ENCODE peak calls at places on chromosomes 4 and X, in four cellular contexts. One of them, this sample, is unnamed.

GRCh38 chr4:139986621-139987510 is 167.1 kb downstream of the MAML3 start:
- DNase-seq in suprapubic skin: no peak
- DNase-seq in Karpas-422: no peak
- DNase-seq in heart left ventricle: peak
- DNase-seq in this sample: no peak

GRCh38 chr4:7027913-7028312 is 15.3 kb upstream of the TADA2B start:
- DNase-seq in suprapubic skin: no peak
- DNase-seq in heart left ventricle: no peak
- DNase-seq in Karpas-422: no peak
- DNase-seq in this sample: no peak

GRCh38 chr4:11412211-11412610 is 16.5 kb downstream of the HS3ST1 start:
- DNase-seq in Karpas-422: no peak
- DNase-seq in suprapubic skin: no peak
- DNase-seq in heart left ventricle: no peak
- DNase-seq in this sample: no peak

GRCh38 chr4:121096629-121097028 is 24.3 kb upstream of the NDNF start:
- DNase-seq in Karpas-422: peak
- DNase-seq in suprapubic skin: no peak
- DNase-seq in heart left ventricle: no peak
- DNase-seq in this sample: peak

GRCh38 chr4:169716677-169717076 is 41.1 kb downstream of the HPF1 start:
- DNase-seq in Karpas-422: no peak
- DNase-seq in suprapubic skin: no peak
- DNase-seq in heart left ventricle: no peak
- DNase-seq in this sample: no peak

GRCh38 chr4:97038146-97038516 is 1105.1 kb downstream of the STPG2 start:
- DNase-seq in Karpas-422: no peak
- DNase-seq in heart left ventricle: no peak
- DNase-seq in suprapubic skin: no peak
- DNase-seq in this sample: no peak

GRCh38 chr4:156974264-156974663 is 2.7 kb upstream of the PDGFC start:
- DNase-seq in Karpas-422: no peak
- DNase-seq in heart left ventricle: no peak
- DNase-seq in suprapubic skin: no peak
- DNase-seq in this sample: no peak

GRCh38 chrX:19849433-19850190 is 37.8 kb downstream of the SH3KBP1 start:
- DNase-seq in suprapubic skin: no peak
- DNase-seq in Karpas-422: peak
- DNase-seq in heart left ventricle: no peak
- DNase-seq in this sample: no peak

GRCh38 chr4:168815373-168816345 is 194.4 kb downstream of the CBR4 start:
- DNase-seq in Karpas-422: no peak
- DNase-seq in heart left ventricle: no peak
- DNase-seq in suprapubic skin: no peak
- DNase-seq in this sample: no peak

GRCh38 chr4:52863324-52863723 is 1.2 kb downstream of the RASL11B start:
- DNase-seq in heart left ventricle: no peak
- DNase-seq in suprapubic skin: no peak
- DNase-seq in Karpas-422: no peak
- DNase-seq in this sample: no peak

GRCh38 chrX:20067709-20068315 is 48.9 kb downstream of the MAP7D2 start:
- DNase-seq in suprapubic skin: peak
- DNase-seq in heart left ventricle: peak
- DNase-seq in Karpas-422: peak
- DNase-seq in this sample: no peak

GRCh38 chr4:1798530-1799363 is 5.7 kb downstream of the FGFR3 start:
- DNase-seq in suprapubic skin: no peak
- DNase-seq in heart left ventricle: no peak
- DNase-seq in Karpas-422: no peak
- DNase-seq in this sample: no peak

GRCh38 chr4:170256807-170257206 is 167.1 kb upstream of the AADAT start:
- DNase-seq in heart left ventricle: no peak
- DNase-seq in suprapubic skin: no peak
- DNase-seq in Karpas-422: no peak
- DNase-seq in this sample: no peak

GRCh38 chr4:109424093-109424818 is 9.4 kb upstream of the SEC24B start:
- DNase-seq in Karpas-422: no peak
- DNase-seq in suprapubic skin: no peak
- DNase-seq in heart left ventricle: no peak
- DNase-seq in this sample: no peak

GRCh38 chr4:124803026-124803425 is 90.5 kb upstream of the ANKRD50 start:
- DNase-seq in heart left ventricle: no peak
- DNase-seq in suprapubic skin: no peak
- DNase-seq in Karpas-422: no peak
- DNase-seq in this sample: no peak

GRCh38 chr4:56656346-56656643 is 24.8 kb downstream of the HOPX start:
- DNase-seq in Karpas-422: no peak
- DNase-seq in suprapubic skin: no peak
- DNase-seq in heart left ventricle: peak
- DNase-seq in this sample: no peak

GRCh38 chr4:185396724-185397402 is at the start of gene ANKRD37:
- DNase-seq in suprapubic skin: peak
- DNase-seq in heart left ventricle: peak
- DNase-seq in Karpas-422: no peak
- DNase-seq in this sample: no peak

GRCh38 chrX:84339507-84340364 is 151.7 kb upstream of the RPS6KA6 start:
- DNase-seq in suprapubic skin: no peak
- DNase-seq in heart left ventricle: no peak
- DNase-seq in Karpas-422: peak
- DNase-seq in this sample: peak

GRCh38 chr4:120266602-120267001 is 200.0 kb upstream of the MAD2L1 start:
- DNase-seq in Karpas-422: no peak
- DNase-seq in heart left ventricle: no peak
- DNase-seq in suprapubic skin: no peak
- DNase-seq in this sample: no peak

GRCh38 chrX:66633541-66633940 is 5.3 kb downstream of the EDA2R start:
- DNase-seq in suprapubic skin: no peak
- DNase-seq in Karpas-422: no peak
- DNase-seq in heart left ventricle: no peak
- DNase-seq in this sample: no peak

GRCh38 chr4:41713768-41714167 is 34.8 kb downstream of the PHOX2B start:
- DNase-seq in Karpas-422: no peak
- DNase-seq in heart left ventricle: no peak
- DNase-seq in suprapubic skin: no peak
- DNase-seq in this sample: no peak
- H3K4me3 ChIP-seq in Karpas-422: no peak
- H3K4me3 ChIP-seq in heart left ventricle: no peak
- H3K4me3 ChIP-seq in suprapubic skin: no peak
- H3K4me3 ChIP-seq in this sample: no peak

DNA sequence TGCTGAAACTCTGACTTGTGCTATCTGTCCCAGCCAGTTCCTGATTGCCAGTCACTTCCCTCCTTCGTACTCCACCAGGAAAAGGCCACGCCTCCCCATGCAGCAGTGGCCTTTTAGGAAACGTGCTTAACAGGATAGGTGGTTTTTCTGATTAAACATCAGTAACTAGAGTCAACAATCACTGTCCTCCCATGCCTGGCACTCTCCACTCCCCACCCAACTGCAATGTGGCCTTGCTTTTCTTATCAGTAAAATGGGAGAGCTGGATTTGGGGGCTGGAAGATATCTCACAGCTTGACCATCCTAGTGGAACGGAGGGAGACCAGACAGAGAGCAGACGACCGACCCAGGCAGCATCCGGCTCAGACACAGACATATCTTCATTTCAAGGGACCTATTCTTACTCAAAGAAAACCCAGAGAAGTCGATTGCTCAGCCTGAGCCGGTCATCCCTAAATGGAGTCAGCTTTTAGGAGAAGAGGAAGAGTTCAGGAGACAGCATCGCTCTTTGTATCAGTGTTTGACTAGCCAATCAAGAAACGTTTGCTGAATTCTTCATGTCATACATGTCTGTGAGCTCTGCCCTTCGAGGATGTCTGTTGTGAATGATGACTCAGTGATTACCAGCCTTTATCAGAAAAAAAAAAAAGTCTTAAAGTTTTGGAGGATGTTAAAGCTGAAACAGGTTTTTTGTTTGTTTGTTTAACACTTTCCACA is 12.7 kb upstream of the UBA6 start:
- DNase-seq in Karpas-422: no peak
- DNase-seq in suprapubic skin: no peak
- DNase-seq in heart left ventricle: no peak
- DNase-seq in this sample: no peak
- H3K4me3 ChIP-seq in Karpas-422: no peak
- H3K4me3 ChIP-seq in suprapubic skin: no peak
- H3K4me3 ChIP-seq in heart left ventricle: no peak
- H3K4me3 ChIP-seq in this sample: no peak

DNA sequence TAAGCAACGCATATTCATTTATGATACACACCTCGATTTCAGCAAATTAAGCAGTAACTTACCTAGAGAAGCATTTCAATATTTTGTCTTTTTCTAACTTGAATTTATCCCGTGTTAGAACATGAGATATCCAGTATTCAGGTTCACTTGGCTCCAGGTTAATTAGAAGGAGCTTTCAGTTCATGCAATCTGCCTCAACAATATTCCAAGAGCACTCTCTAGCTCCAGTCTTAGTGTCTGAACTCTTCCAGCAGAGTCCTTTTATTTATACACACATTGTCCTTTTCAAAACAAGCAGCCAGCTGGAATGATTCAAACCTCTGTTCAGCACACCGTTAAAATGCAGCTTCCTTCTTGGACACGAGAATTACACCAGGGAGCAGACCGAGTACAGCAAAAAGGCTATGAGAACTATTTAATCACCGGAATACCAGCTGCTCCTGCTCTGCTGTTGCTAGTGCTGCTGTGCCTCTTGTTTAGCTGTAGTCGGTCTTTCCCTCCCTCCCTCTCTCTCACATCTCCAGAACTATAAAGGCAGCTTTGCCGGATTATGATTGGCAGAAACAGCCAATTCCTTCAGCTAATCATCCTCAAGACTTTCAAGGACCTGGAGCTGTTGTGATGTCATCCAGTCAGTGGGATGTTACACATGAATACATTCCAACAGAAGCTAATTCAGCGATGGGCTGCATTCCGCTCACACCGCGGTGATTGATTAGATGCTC is at the start of gene NDST4:
- DNase-seq in suprapubic skin: no peak
- DNase-seq in heart left ventricle: peak
- DNase-seq in Karpas-422: no peak
- DNase-seq in this sample: no peak
- H3K4me3 ChIP-seq in suprapubic skin: peak
- H3K4me3 ChIP-seq in heart left ventricle: no peak
- H3K4me3 ChIP-seq in Karpas-422: no peak
- H3K4me3 ChIP-seq in this sample: no peak

DNA sequence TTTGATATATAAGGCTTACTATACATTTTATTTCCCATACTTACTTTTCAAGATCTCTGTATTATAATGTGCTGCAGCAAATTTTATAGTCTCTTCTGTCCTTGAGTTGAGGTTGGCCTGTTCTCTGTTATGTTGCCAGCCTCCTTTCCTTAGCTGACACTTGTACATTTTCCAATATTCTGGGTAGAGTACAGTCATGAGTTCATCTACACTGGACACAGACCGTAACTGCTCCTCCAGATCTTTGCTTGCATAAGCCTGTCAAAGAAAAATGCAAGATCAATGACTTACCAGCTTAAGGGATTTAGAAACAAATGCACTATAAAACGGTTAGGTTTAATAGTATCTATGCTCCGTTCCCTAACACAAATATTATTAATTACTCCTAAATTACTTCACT is 63.2 kb downstream of the VEGFC start:
- DNase-seq in heart left ventricle: no peak
- DNase-seq in suprapubic skin: no peak
- DNase-seq in Karpas-422: no peak
- DNase-seq in this sample: no peak
- H3K4me3 ChIP-seq in heart left ventricle: no peak
- H3K4me3 ChIP-seq in suprapubic skin: no peak
- H3K4me3 ChIP-seq in Karpas-422: no peak
- H3K4me3 ChIP-seq in this sample: no peak

GRCh38 chrX:97844943-97845342 is 961.2 kb downstream of the RPA4 start:
- DNase-seq in suprapubic skin: peak
- DNase-seq in Karpas-422: no peak
- DNase-seq in heart left ventricle: no peak
- DNase-seq in this sample: no peak
- H3K4me3 ChIP-seq in suprapubic skin: no peak
- H3K4me3 ChIP-seq in Karpas-422: no peak
- H3K4me3 ChIP-seq in heart left ventricle: no peak
- H3K4me3 ChIP-seq in this sample: no peak

GRCh38 chr4:41399191-41399590 is 138.8 kb upstream of the LIMCH1 start:
- DNase-seq in Karpas-422: no peak
- DNase-seq in heart left ventricle: no peak
- DNase-seq in suprapubic skin: no peak
- DNase-seq in this sample: no peak
- H3K4me3 ChIP-seq in Karpas-422: no peak
- H3K4me3 ChIP-seq in heart left ventricle: no peak
- H3K4me3 ChIP-seq in suprapubic skin: no peak
- H3K4me3 ChIP-seq in this sample: no peak

DNA sequence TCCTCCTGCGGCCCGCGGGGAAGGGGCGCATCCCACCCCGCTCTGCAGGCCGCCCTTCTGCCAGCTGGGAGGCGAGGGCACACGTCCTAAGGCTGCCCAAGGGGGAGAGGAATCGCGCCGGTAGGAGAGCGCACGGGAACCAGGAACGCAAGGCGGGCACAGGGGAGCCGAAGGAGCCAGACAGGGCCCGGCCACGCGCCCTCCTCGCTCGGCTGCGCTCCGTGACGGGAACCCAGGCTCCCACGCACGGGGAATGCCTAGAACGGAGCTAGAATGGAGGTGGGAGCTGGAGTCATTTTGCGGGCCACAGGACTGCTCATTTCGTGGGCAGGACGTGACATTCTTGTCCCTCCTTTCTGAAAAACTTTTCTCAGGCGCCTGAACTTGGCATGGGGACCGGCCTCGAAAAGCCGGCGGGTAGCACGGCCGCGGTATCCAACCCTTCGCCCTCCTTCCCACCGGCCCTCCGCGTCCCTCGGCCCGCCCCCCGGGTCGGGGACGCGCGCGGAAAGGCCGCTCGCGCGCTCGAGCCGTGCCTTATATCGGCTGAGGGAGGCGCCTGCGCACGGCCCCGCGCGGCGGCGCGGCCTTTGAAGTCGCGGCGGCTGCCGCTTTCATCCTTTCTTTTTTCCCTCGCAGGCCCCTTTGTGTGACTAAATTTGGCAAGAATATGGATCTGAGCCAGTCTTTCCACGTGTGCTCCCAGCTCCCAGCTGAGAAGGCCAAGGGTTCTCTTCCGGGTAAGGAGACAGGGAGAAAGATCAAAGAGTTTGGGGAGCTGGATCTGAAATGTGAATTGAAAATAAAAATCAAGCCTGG is 4.3 kb upstream of the LEF1 start:
- DNase-seq in heart left ventricle: peak
- DNase-seq in suprapubic skin: no peak
- DNase-seq in Karpas-422: no peak
- DNase-seq in this sample: peak
- H3K4me3 ChIP-seq in heart left ventricle: peak
- H3K4me3 ChIP-seq in suprapubic skin: peak
- H3K4me3 ChIP-seq in Karpas-422: no peak
- H3K4me3 ChIP-seq in this sample: peak

DNA sequence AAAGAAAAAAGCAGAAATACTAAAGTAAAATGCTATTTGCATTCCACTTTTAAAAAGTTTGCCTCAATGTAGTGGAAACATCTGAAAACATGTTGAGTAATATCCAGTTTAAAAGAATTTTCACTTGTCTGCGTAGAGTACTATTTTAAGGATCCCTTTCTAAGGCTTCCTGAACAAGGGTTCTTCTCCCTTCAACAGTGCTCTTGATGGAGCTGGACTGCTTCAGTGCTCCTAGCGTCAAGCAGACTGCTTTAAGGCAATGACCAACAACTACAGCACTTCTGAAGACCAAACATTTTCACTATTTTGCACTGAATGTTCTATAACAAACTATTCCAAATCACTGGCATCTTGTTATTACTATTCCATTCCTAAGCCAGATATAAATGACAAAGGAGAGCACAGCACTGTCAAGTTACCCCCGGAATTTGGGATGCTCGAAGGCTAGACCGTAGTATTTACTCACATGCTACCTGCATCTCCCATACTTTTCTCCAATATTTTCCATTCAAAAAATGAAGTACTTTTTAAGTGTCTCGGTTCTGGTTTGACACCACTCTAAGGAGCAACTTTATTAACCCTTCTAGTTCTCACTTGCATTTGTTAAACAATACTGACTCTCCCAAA is 36.1 kb downstream of the TMEM165 start:
- DNase-seq in heart left ventricle: no peak
- DNase-seq in suprapubic skin: no peak
- DNase-seq in Karpas-422: no peak
- DNase-seq in this sample: no peak
- H3K4me3 ChIP-seq in heart left ventricle: no peak
- H3K4me3 ChIP-seq in suprapubic skin: no peak
- H3K4me3 ChIP-seq in Karpas-422: no peak
- H3K4me3 ChIP-seq in this sample: no peak

This sample was measured in Jurkat, Clone E6-1.